ENCODE peak calls at places on chromosomes 6 and 20, in four cellular contexts. One of them, this sample, is unnamed.

GRCh38 chr6:131828946-131829345 is 21.1 kb downstream of the ENPP1 start:
- DNase-seq in SK-N-SH: no peak
- DNase-seq in HepG2: no peak
- DNase-seq in HCT116: no peak
- DNase-seq in this sample: no peak

GRCh38 chr6:108760158-108761050 is 87.8 kb upstream of the ARMC2 start:
- DNase-seq in SK-N-SH: no peak
- DNase-seq in HepG2: no peak
- DNase-seq in HCT116: no peak
- DNase-seq in this sample: no peak

GRCh38 chr20:31260326-31260932 is 3.0 kb downstream of the DEFB115 start:
- DNase-seq in SK-N-SH: peak
- DNase-seq in HepG2: peak
- DNase-seq in HCT116: peak
- DNase-seq in this sample: peak

GRCh38 chr6:35489995-35490791 is 6.7 kb downstream of the TEAD3 start:
- DNase-seq in SK-N-SH: peak
- DNase-seq in HepG2: no peak
- DNase-seq in HCT116: no peak
- DNase-seq in this sample: no peak

GRCh38 chr6:133251688-133252087 is 10.5 kb downstream of the EYA4 start:
- DNase-seq in SK-N-SH: no peak
- DNase-seq in HepG2: no peak
- DNase-seq in HCT116: no peak
- DNase-seq in this sample: no peak

GRCh38 chr6:156425374-156425773 is 351.8 kb upstream of the ARID1B start:
- DNase-seq in SK-N-SH: no peak
- DNase-seq in HepG2: no peak
- DNase-seq in HCT116: no peak
- DNase-seq in this sample: no peak

GRCh38 chr6:149325648-149326236 is 8.2 kb downstream of the TAB2 start:
- DNase-seq in SK-N-SH: no peak
- DNase-seq in HepG2: no peak
- DNase-seq in HCT116: no peak
- DNase-seq in this sample: no peak

GRCh38 chr6:85669735-85670194 is 27.1 kb upstream of the SYNCRIP start:
- DNase-seq in SK-N-SH: no peak
- DNase-seq in HepG2: no peak
- DNase-seq in HCT116: no peak
- DNase-seq in this sample: no peak

GRCh38 chr6:157428418-157429202 is 47.6 kb downstream of the ZDHHC14 start:
- DNase-seq in SK-N-SH: no peak
- DNase-seq in HepG2: peak
- DNase-seq in HCT116: peak
- DNase-seq in this sample: peak

GRCh38 chr6:53986165-53986720 is 125.0 kb upstream of the MLIP start:
- DNase-seq in SK-N-SH: peak
- DNase-seq in HepG2: peak
- DNase-seq in HCT116: peak
- DNase-seq in this sample: peak

GRCh38 chr6:26031595-26032386 is 55.4 kb upstream of the HFE start:
- DNase-seq in SK-N-SH: peak
- DNase-seq in HepG2: peak
- DNase-seq in HCT116: peak
- DNase-seq in this sample: peak

GRCh38 chr20:31835977-31836852 is 9.2 kb downstream of the FOXS1 start:
- DNase-seq in SK-N-SH: peak
- DNase-seq in HepG2: peak
- DNase-seq in HCT116: peak
- DNase-seq in this sample: peak

GRCh38 chr6:227074-227782 is 65.1 kb upstream of the DUSP22 start:
- DNase-seq in SK-N-SH: no peak
- DNase-seq in HepG2: no peak
- DNase-seq in HCT116: no peak
- DNase-seq in this sample: no peak

GRCh38 chr20:36856691-36857635 is 19.0 kb upstream of the TLDC2 start:
- DNase-seq in SK-N-SH: no peak
- DNase-seq in HepG2: no peak
- DNase-seq in HCT116: no peak
- DNase-seq in this sample: no peak

GRCh38 chr6:40803897-40804702 is 216.9 kb upstream of the LRFN2 start:
- DNase-seq in SK-N-SH: no peak
- DNase-seq in HepG2: no peak
- DNase-seq in HCT116: no peak
- DNase-seq in this sample: no peak

GRCh38 chr6:83062225-83062624 is 3.4 kb downstream of the UBE3D start:
- DNase-seq in SK-N-SH: no peak
- DNase-seq in HepG2: no peak
- DNase-seq in HCT116: no peak
- DNase-seq in this sample: no peak

GRCh38 chr6:15303920-15304291 is 58.0 kb downstream of the JARID2 start:
- DNase-seq in SK-N-SH: no peak
- DNase-seq in HepG2: no peak
- DNase-seq in HCT116: no peak
- DNase-seq in this sample: no peak

GRCh38 chr20:16392346-16392745 is 180.9 kb downstream of the KIF16B start:
- DNase-seq in SK-N-SH: no peak
- DNase-seq in HepG2: no peak
- DNase-seq in HCT116: no peak
- DNase-seq in this sample: no peak

GRCh38 chr20:8094415-8094818 is 37.6 kb upstream of the PLCB1 start:
- DNase-seq in SK-N-SH: no peak
- DNase-seq in HepG2: no peak
- DNase-seq in HCT116: no peak
- DNase-seq in this sample: no peak

GRCh38 chr6:149129401-149130077 is 188.0 kb upstream of the TAB2 start:
- DNase-seq in SK-N-SH: no peak
- DNase-seq in HepG2: no peak
- DNase-seq in HCT116: no peak
- DNase-seq in this sample: no peak

GRCh38 chr6:127900935-127901334 is at the start of gene THEMIS:
- DNase-seq in SK-N-SH: no peak
- DNase-seq in HepG2: no peak
- DNase-seq in HCT116: no peak
- DNase-seq in this sample: no peak
- TF ChIP-seq JUND in SK-N-SH: no peak
- TF ChIP-seq JUND in HepG2: no peak
- TF ChIP-seq JUND in HCT116: no peak
- TF ChIP-seq JUND in this sample: no peak

DNA sequence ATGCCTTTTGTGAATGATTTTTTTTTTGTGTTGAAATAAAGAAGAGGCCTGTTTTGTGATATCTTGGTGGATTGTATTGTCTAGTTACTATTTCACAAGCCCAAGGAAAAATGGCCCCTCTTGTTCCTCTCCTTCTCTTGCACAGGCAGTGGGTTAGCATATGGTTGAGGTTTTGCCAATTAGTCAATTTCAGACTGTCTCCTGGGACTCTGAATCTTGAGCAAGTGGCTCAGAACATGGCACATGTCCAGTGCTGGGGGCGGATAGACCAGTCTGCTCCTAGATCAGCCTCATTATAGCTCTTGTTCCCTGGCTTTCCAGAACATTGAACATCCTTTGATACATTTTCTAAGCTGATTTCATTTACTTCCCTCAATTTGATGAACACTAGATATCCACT is 589.2 kb downstream of the PHF3 start:
- DNase-seq in SK-N-SH: no peak
- DNase-seq in HepG2: no peak
- DNase-seq in HCT116: no peak
- DNase-seq in this sample: no peak
- TF ChIP-seq JUND in SK-N-SH: no peak
- TF ChIP-seq JUND in HepG2: no peak
- TF ChIP-seq JUND in HCT116: no peak
- TF ChIP-seq JUND in this sample: no peak

GRCh38 chr20:59735486-59735885 is 131.1 kb downstream of the PHACTR3 start:
- DNase-seq in SK-N-SH: no peak
- DNase-seq in HepG2: no peak
- DNase-seq in HCT116: no peak
- DNase-seq in this sample: no peak
- TF ChIP-seq JUND in SK-N-SH: no peak
- TF ChIP-seq JUND in HepG2: no peak
- TF ChIP-seq JUND in HCT116: no peak
- TF ChIP-seq JUND in this sample: no peak

GRCh38 chr20:45420125-45420524 is 4.2 kb downstream of the PIGT start:
- DNase-seq in SK-N-SH: no peak
- DNase-seq in HepG2: no peak
- DNase-seq in HCT116: no peak
- DNase-seq in this sample: no peak

GRCh38 chr20:45416917-45417316 is 976 bp downstream of the PIGT start:
- DNase-seq in SK-N-SH: no peak
- DNase-seq in HepG2: no peak
- DNase-seq in HCT116: no peak
- DNase-seq in this sample: no peak

GRCh38 chr20:45423700-45424099 is 7.8 kb downstream of the PIGT start:
- DNase-seq in SK-N-SH: no peak
- DNase-seq in HepG2: no peak
- DNase-seq in HCT116: no peak
- DNase-seq in this sample: no peak

GRCh38 chr20:45415822-45416637 is at the start of gene PIGT:
- DNase-seq in SK-N-SH: peak
- DNase-seq in HepG2: peak
- DNase-seq in HCT116: peak
- DNase-seq in this sample: peak

DNA sequence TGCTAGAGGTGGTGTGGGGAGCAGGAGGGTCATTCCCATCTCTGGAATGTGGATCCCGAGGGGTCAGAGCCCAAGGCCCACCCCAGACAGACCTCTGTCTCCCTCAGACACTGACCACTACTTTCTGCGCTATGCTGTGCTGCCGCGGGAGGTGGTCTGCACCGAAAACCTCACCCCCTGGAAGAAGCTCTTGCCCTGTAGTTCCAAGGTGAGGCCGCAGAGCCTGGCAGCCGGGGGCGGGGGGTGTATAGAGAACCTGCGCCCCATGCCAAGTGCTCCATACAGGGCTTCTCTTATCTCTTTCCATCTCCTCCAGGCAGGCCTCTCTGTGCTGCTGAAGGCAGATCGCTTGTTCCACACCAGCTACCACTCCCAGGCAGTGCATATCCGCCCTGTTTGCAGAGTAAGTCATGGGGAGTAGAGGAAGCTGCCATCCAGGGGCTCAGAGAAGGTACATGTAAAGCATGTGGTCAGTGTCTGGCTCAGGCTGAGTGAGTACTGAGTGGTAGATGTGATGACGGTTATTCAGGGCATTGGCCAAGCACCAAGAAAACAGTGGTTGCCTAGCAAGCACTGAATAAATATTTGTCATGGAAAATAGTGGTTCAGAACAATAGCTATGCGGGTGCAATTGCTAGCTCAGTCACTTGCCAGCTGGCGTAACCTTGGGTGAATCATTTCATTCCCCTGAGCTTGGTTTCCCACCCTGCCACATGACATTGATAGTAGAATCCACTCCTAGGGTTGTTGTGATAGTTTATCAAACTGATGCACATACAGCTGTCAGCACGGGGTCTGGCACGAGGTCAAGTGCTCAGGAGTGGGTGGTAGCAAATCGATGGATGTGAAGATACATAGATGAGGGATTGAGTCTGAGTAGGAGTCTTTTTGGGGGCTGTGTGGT is 3.5 kb downstream of the PIGT start:
- DNase-seq in SK-N-SH: no peak
- DNase-seq in HepG2: peak
- DNase-seq in HCT116: no peak
- DNase-seq in this sample: peak
- TF ChIP-seq JUND in SK-N-SH: peak
- TF ChIP-seq JUND in HepG2: no peak
- TF ChIP-seq JUND in HCT116: no peak
- TF ChIP-seq JUND in this sample: no peak

GRCh38 chr6:63305278-63305677 is 14.5 kb downstream of the LGSN start:
- DNase-seq in SK-N-SH: no peak
- DNase-seq in HepG2: no peak
- DNase-seq in HCT116: no peak
- DNase-seq in this sample: no peak

GRCh38 chr6:63306446-63306845 is 13.3 kb downstream of the LGSN start:
- DNase-seq in SK-N-SH: no peak
- DNase-seq in HepG2: no peak
- DNase-seq in HCT116: no peak
- DNase-seq in this sample: no peak

GRCh38 chr6:63307581-63308246 is 12.1 kb downstream of the LGSN start:
- DNase-seq in SK-N-SH: peak
- DNase-seq in HepG2: peak
- DNase-seq in HCT116: peak
- DNase-seq in this sample: peak
- TF ChIP-seq JUND in SK-N-SH: no peak
- TF ChIP-seq JUND in HepG2: no peak
- TF ChIP-seq JUND in HCT116: no peak
- TF ChIP-seq JUND in this sample: no peak

DNA sequence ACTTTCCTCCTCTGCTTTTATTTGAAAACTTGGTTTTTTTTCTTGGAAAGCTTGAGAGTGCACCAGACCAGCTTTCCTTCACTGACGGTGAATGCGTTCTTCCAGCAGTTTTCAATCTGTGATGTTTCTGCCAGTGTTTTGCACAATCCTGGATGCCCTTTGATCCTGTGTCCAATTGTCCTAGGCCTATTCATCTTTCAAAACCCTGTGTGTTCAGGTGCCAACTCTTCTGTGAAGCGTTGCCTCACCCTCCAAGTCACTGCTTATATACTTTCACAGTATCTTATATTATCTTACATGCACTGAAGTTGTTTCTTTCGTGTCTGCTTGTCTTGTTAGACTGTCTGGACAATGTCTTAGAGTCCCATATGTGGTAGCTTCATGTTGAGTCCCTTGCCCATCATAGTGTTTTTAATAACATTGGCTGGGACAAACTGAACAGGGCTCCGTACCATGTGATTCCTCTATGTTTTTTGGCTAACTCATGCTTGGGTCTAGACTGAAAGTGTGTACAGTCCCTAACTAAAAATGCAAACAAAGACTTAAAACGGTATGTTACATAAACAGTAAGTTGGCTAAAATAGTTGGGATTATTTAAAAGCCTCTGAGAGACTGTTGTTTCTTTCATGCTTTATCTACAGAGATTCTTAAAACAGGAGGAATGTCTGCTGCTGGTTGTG is 2.0 kb downstream of the RNF217 start:
- DNase-seq in SK-N-SH: no peak
- DNase-seq in HepG2: peak
- DNase-seq in HCT116: no peak
- DNase-seq in this sample: no peak
- TF ChIP-seq JUND in SK-N-SH: no peak
- TF ChIP-seq JUND in HepG2: no peak
- TF ChIP-seq JUND in HCT116: no peak
- TF ChIP-seq JUND in this sample: no peak

This sample was measured in T47D.